ENCODE peak calls at places on chromosome 17, in seven cellular contexts. P is A549, Q is right lobe of liver, N is sigmoid colon, C is esophagus muscularis mucosa, Z is body of pancreas, V is suprapubic skin. J is an unnamed sample.

GRCh38 chr17:3667366-3668278 is 756 bp downstream of the TAX1BP3 start:
- DNase-seq in N (peak), Z (peak), C (peak), Q (peak), V (peak), P (peak), J (peak)

GRCh38 chr17:83076930-83077329 is 2.5 kb upstream of the METRNL start:
- DNase-seq in Q (no peak), V (no peak), N (no peak), C (no peak), P (peak), Z (peak), J (no peak)

GRCh38 chr17:35245196-35245486 is 2.3 kb downstream of the SLFN5 start:
- DNase-seq in Q (no peak), Z (no peak), N (no peak), C (no peak), P (peak), V (no peak), J (no peak)

GRCh38 chr17:59647288-59647687 is 27.6 kb downstream of the CLTC start:
- DNase-seq in Z (no peak), Q (no peak), V (no peak), C (no peak), N (no peak), P (no peak), J (no peak)

GRCh38 chr17:57662021-57662420 is 83.1 kb downstream of the CCDC182 start:
- DNase-seq in Q (no peak), P (no peak), N (peak), C (no peak), V (no peak), Z (no peak), J (no peak)

GRCh38 chr17:40821536-40821935 is 878 bp downstream of the KRT10 start:
- DNase-seq in C (no peak), N (no peak), V (no peak), P (no peak), Q (no peak), Z (no peak), J (no peak)

GRCh38 chr17:42142371-42142896 is 12.4 kb downstream of the RAB5C start:
- DNase-seq in N (no peak), C (no peak), P (no peak), Q (no peak), V (no peak), Z (no peak), J (no peak)

GRCh38 chr17:50681260-50682200 is 26.2 kb downstream of the ANKRD40 start:
- DNase-seq in N (peak), V (peak), Z (peak), Q (peak), C (peak), P (peak), J (no peak)

GRCh38 chr17:55089955-55090573 is 121.5 kb downstream of the STXBP4 start:
- DNase-seq in Z (no peak), P (peak), N (no peak), C (no peak), Q (no peak), V (no peak), J (no peak)

GRCh38 chr17:52923658-52924057 is 765.1 kb upstream of the CA10 start:
- DNase-seq in Z (no peak), Q (no peak), N (no peak), P (no peak), V (no peak), C (no peak), J (no peak)

GRCh38 chr17:73952498-73953205 is 250.8 kb upstream of the RPL38 start:
- DNase-seq in Z (peak), C (no peak), V (no peak), P (peak), Q (no peak), N (no peak), J (peak)

GRCh38 chr17:57954421-57955182 is 610 bp downstream of the CUEDC1 start:
- DNase-seq in P (peak), C (peak), Q (peak), V (peak), Z (peak), N (peak), J (peak)

GRCh38 chr17:35947156-35947585 is 3.7 kb upstream of the LYZL6 start:
- DNase-seq in C (no peak), P (peak), Q (no peak), Z (peak), V (no peak), N (no peak), J (peak)

GRCh38 chr17:57569860-57570259 is 175.2 kb downstream of the CCDC182 start:
- DNase-seq in C (no peak), N (no peak), Z (no peak), P (no peak), V (no peak), Q (no peak), J (no peak)

GRCh38 chr17:49819118-49819517 is 28.8 kb downstream of the TAC4 start:
- DNase-seq in C (no peak), P (no peak), V (no peak), Q (no peak), N (no peak), Z (no peak), J (no peak)

GRCh38 chr17:58250344-58251011 is 12.1 kb downstream of the LPO start:
- DNase-seq in Z (no peak), P (no peak), N (no peak), Q (no peak), V (no peak), C (no peak), J (no peak)

GRCh38 chr17:2011421-2012371 is 13.4 kb downstream of the RTN4RL1 start:
- DNase-seq in N (no peak), V (peak), C (no peak), Z (peak), Q (peak), P (no peak), J (peak)

GRCh38 chr17:32277284-32277683 is 11.7 kb downstream of the RHBDL3 start:
- DNase-seq in V (no peak), C (no peak), N (no peak), P (no peak), Z (no peak), Q (no peak), J (no peak)

GRCh38 chr17:58277107-58277506 is 3.6 kb downstream of the MPO start:
- DNase-seq in Q (no peak), N (no peak), V (no peak), C (no peak), P (peak), Z (no peak), J (no peak)

GRCh38 chr17:42682400-42683384 is at the start of gene CNTNAP1:
- DNase-seq in N (peak), V (no peak), Z (peak), P (peak), C (no peak), Q (no peak), J (peak)

GRCh38 chr17:54881255-54881972 is 19.2 kb upstream of the TOM1L1 start:
- DNase-seq in Q (no peak), C (no peak), N (no peak), P (no peak), V (no peak), Z (no peak), J (no peak)

GRCh38 chr17:35373984-35374765 is 754 bp upstream of the SLFN11 start:
- DNase-seq in V (peak), N (peak), P (peak), C (peak), Z (peak), Q (peak), J (peak)

GRCh38 chr17:67452681-67453554 is 75.8 kb downstream of the PITPNC1 start:
- DNase-seq in V (no peak), N (no peak), C (no peak), P (no peak), Z (peak), Q (no peak), J (no peak)

GRCh38 chr17:45338023-45338781 is 21.4 kb upstream of the MAP3K14 start:
- DNase-seq in Z (no peak), C (no peak), Q (no peak), P (no peak), V (peak), N (peak), J (no peak)

GRCh38 chr17:17837380-17837821 is 615 bp upstream of the SREBF1 start:
- DNase-seq in P (peak), Q (peak), N (peak), Z (peak), C (no peak), V (no peak), J (no peak)

GRCh38 chr17:63819585-63820537 is 7.4 kb upstream of the PSMC5 start:
- DNase-seq in P (no peak), V (no peak), Q (no peak), N (no peak), C (no peak), Z (no peak), J (no peak)

GRCh38 chr17:70956731-70957130 is 787.4 kb downstream of the KCNJ2 start:
- DNase-seq in V (no peak), C (no peak), P (no peak), Q (no peak), N (no peak), Z (no peak), J (no peak)

GRCh38 chr17:12620200-12620720 is 45.4 kb upstream of the MYOCD start:
- DNase-seq in Q (no peak), N (no peak), C (no peak), Z (no peak), P (peak), V (no peak), J (no peak)

GRCh38 chr17:68351395-68351794 is 60.1 kb downstream of the ARSG start:
- DNase-seq in N (no peak), Q (no peak), V (no peak), Z (peak), P (peak), C (no peak), J (no peak)

GRCh38 chr17:60421273-60422161 is 772 bp upstream of the CHCT1 start:
- DNase-seq in Q (peak), C (no peak), P (peak), Z (peak), V (peak), N (peak), J (peak)

GRCh38 chr17:65742433-65743312 is 181.2 kb upstream of the AXIN2 start:
- DNase-seq in V (no peak), P (peak), Q (no peak), N (no peak), C (no peak), Z (no peak), J (no peak)

GRCh38 chr17:16100737-16101400 is 101.2 kb downstream of the TTC19 start:
- DNase-seq in Q (no peak), V (no peak), N (no peak), P (no peak), Z (no peak), C (no peak), J (peak)

GRCh38 chr17:75622771-75623273 is 10.4 kb upstream of the SMIM5 start:
- DNase-seq in V (no peak), Q (no peak), C (no peak), P (no peak), Z (no peak), N (no peak), J (no peak)

DNA sequence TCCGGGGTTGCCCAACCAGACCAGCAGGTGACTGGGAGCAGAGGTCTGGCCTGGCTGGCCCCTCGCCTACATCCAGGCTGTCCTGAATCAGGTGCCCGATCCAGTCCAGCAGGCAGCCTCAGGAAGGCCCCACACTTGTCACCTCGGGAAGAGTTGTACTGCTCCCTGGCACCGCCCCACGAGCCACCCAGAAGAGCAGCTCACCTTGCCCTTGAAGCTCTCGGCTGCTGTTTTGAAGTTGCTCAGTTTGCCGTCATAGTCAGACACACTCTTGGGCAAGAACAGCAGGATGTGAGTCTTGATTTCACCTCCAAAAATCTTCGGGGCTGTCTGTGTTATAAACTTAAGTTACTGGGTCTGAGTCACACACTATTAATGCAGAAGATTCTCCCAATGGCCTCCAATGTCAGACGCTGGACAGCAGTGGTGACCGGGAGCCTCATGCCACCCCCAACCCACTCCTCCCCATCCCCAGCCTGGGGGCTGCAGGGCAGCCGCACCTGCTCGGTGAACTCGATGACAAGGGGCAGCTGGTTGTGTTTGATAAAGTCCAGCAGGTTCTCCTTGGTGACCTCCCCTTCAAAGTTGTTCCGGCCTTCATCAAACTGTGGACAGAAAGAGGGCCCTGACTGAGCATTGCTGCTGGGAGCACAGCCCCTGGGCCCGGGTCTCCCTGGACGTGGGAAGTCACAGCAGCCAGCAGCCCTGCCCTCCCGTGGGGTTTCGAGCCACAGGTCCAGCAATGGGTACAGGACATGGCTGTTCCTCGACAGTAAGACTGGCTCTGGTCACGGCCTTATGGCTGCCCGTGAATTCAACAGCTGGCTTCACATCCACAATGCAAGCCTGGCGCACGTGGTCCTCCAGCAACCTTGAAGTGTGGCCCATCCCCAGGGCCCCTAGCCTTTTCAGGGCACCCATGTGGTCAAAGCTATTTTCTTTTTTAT is 12.2 kb upstream of the PPP1R27 start:
- DNase-seq in Z (no peak), Q (no peak), N (no peak), P (no peak), V (no peak), C (no peak), J (no peak)
- TF ChIP-seq POLR2A in Z (no peak), Q (peak), N (no peak), P (no peak), V (no peak), C (no peak), J (no peak)

DNA sequence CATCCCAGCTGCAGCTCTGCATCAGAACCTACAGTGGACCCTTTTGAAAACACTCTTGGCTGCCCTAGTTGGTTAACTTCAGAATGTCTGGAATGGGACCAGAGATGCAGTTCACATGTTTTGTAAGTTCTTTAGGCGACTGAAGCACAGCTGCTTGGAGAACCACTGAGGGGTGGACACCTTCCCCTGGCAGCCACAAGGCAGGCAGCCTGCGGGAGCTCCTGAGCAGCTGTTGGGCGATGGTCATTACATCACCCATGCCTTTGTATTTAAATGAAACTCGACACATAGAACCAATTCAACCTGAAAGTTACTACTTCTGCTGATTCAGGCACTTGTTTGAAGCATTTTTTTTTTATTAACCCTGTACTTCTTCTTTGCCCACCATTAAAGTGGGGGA is 151.5 kb downstream of the LGALS9B start:
- DNase-seq in Z (no peak), Q (no peak), V (no peak), C (no peak), P (no peak), N (no peak), J (no peak)
- H3K4me3 ChIP-seq in Z (no peak), Q (no peak), V (no peak), C (no peak), P (no peak), N (no peak), J (no peak)

GRCh38 chr17:28042721-28043291 is 329 bp downstream of the NLK start:
- DNase-seq in P (no peak), V (no peak), N (no peak), Q (peak), C (no peak), Z (no peak), J (no peak)
- TF ChIP-seq POLR2A in P (no peak), V (no peak), N (no peak), Q (no peak), C (no peak), Z (no peak), J (no peak)

DNA sequence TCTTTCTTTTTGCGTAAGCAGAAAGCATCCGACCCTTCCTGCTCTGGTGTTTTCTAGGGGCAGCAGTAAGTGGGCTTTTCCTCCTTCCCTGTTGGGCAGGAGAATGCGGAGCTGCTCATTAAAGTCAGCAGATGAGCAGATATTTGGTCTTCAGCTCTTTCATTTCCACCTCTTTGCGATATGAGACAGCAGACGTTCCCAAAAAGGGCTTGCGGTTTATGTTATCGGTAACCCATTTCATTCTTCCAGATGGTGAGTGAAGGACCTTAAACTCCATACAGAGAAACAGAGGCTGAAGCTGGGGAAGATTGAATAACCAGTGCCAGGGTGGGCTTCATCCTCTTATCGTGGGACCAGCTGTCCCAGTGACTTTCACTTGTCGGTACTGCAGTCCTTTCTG is 40.7 kb downstream of the KSR1 start:
- DNase-seq in Z (no peak), Q (no peak), P (no peak), V (no peak), N (no peak), C (no peak), J (no peak)
- H3K4me3 ChIP-seq in Z (no peak), Q (no peak), P (no peak), V (no peak), N (no peak), C (no peak), J (no peak)

DNA sequence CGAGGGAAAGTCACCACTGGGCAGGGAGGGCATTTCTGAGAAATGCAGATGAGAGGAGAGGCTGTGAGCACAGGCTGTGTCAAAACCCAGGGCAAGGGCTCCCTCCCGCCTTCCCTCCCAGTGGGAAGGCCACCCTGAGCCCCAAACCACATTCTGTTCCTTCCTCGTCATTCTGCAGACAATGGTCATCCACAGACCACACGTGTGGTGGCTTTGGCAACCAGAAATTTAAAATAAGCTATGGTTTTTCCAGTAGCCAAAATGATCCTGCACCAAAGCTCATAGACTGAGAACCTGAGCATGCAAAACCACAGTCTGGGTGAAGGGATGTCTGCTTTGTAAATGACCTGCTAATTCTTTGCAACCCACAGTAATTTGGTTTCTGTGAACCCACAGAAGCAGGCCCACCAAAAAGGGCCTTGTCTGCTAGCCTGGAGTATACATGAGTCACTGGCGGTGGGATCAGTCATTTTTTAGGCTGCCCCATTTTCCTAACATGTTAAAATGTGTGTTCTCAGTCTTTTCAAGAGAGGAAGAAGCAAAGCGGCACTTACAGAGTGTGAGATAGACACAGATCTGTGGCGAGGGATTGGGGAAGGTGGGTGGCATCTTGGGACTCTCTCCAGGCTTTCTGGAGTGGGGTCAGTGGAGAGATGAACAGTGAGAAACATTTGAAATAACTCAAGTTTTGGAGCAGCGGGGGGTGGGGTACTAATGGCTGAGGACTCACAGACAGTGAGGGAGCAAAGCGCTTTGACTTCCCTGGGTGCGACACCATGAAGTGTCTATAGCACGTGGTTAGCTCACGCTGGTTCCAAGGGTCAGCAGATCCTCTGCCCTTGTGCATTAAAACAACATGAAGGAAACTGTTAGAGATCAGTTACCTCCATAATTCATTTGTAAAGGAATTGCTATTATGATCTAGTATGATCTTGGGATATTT is 20.5 kb downstream of the GRB7 start:
- DNase-seq in V (no peak), C (no peak), P (no peak), Q (no peak), N (peak), Z (no peak), J (no peak)
- TF ChIP-seq POLR2A in V (no peak), C (no peak), P (no peak), Q (no peak), N (no peak), Z (no peak), J (no peak)

GRCh38 chr17:9239260-9239820 is 218.0 kb downstream of the NTN1 start:
- DNase-seq in Q (peak), P (no peak), V (no peak), C (no peak), N (no peak), Z (peak), J (peak)
- H3K4me3 ChIP-seq in Q (peak), P (peak), V (peak), C (peak), N (peak), Z (no peak), J (peak)